ENCODE peak calls at places on chromosomes 16 and 17, in ten cellular contexts. J is K562, O is uterus, N is AG10803, R is heart left ventricle, L is HepG2, B is Panc1, C is fibroblast of mammary gland, A is astrocyte of the spinal cord, T is testis. F is an unnamed sample.

GRCh38 chr17:38667099-38667786 is 7.5 kb downstream of the EPOP start:
- DNase-seq in J (peak; percentile 77), O (peak; percentile 63), N (peak; percentile 65), R (peak; percentile 54), L (peak; percentile 79), B (peak; percentile 81), C (peak; percentile 72), A (peak; percentile 68), T (peak; percentile 79), F (peak; percentile 15)

GRCh38 chr17:28878981-28879380 is 18.6 kb downstream of the FLOT2 start:
- DNase-seq in J (peak; percentile 83), O (no peak), N (peak; percentile 32), R (no peak), L (peak; percentile 57), B (no peak), C (peak; percentile 33), A (peak; percentile 44), T (peak; percentile 36), F (no peak)

GRCh38 chr16:69534720-69535119 is 31.0 kb upstream of the NFAT5 start:
- DNase-seq in J (no peak), O (no peak), N (no peak), R (no peak), L (no peak), B (no peak), C (no peak), A (no peak), T (no peak), F (no peak)

GRCh38 chr17:69428252-69428980 is 13.9 kb downstream of the MAP2K6 start:
- DNase-seq in J (no peak), O (no peak), N (no peak), R (no peak), L (no peak), B (no peak), C (no peak), A (no peak), T (no peak), F (no peak)

GRCh38 chr17:16950488-16950887 is 21.4 kb downstream of the TNFRSF13B start:
- DNase-seq in J (no peak), O (no peak), N (no peak), R (no peak), L (no peak), B (no peak), C (no peak), A (no peak), T (peak; percentile 3), F (no peak)

GRCh38 chr17:975321-975982 is 4.1 kb downstream of the NXN start:
- DNase-seq in J (no peak), O (no peak), N (peak; percentile 74), R (no peak), L (no peak), B (no peak), C (peak; percentile 79), A (no peak), T (no peak), F (no peak)

GRCh38 chr16:3695610-3696369 is 21.5 kb downstream of the TRAP1 start:
- DNase-seq in J (no peak), O (no peak), N (no peak), R (no peak), L (peak; percentile 94), B (no peak), C (no peak), A (no peak), T (no peak), F (no peak)

GRCh38 chr17:13420294-13421277 is 181.1 kb downstream of the HS3ST3A1 start:
- DNase-seq in J (no peak), O (no peak), N (peak; percentile 85), R (no peak), L (peak; percentile 86), B (no peak), C (peak; percentile 95), A (peak; percentile 72), T (no peak), F (peak; percentile 29)

GRCh38 chr16:89300976-89301360 is 83.5 kb downstream of the ZNF778 start:
- DNase-seq in J (no peak), O (no peak), N (no peak), R (no peak), L (no peak), B (no peak), C (no peak), A (no peak), T (no peak), F (no peak)

GRCh38 chr17:43733956-43734355 is 24.6 kb downstream of the SOST start:
- DNase-seq in J (no peak), O (no peak), N (peak; percentile 24), R (no peak), L (no peak), B (no peak), C (no peak), A (no peak), T (no peak), F (no peak)

GRCh38 chr17:21280081-21280518 is 4.4 kb upstream of the MAP2K3 start:
- DNase-seq in J (peak; percentile 82), O (peak; percentile 82), N (peak; percentile 75), R (peak; percentile 90), L (peak; percentile 73), B (peak; percentile 52), C (peak; percentile 72), A (peak; percentile 74), T (peak; percentile 92), F (no peak)

GRCh38 chr17:62059394-62059793 is 5.7 kb downstream of the MED13 start:
- DNase-seq in J (no peak), O (no peak), N (no peak), R (no peak), L (no peak), B (no peak), C (no peak), A (no peak), T (no peak), F (no peak)

GRCh38 chr16:84925092-84925772 is 86.1 kb downstream of the ZDHHC7 start:
- DNase-seq in J (peak; percentile 88), O (peak; percentile 65), N (peak; percentile 15), R (peak; percentile 71), L (peak; percentile 53), B (peak; percentile 39), C (peak; percentile 46), A (no peak), T (peak; percentile 71), F (no peak)

GRCh38 chr17:34740936-34741515 is 161.6 kb downstream of the TMEM132E start:
- DNase-seq in J (no peak), O (no peak), N (no peak), R (no peak), L (no peak), B (no peak), C (no peak), A (no peak), T (no peak), F (no peak)
- H3K4me3 ChIP-seq in J (no peak overlapping the region), O (no peak overlapping the region), N (no peak overlapping the region), R (no peak overlapping the region), L (no peak overlapping the region), B (no peak overlapping the region), C (no peak overlapping the region), A (no peak overlapping the region), T (no peak overlapping the region), F (no peak overlapping the region)

DNA sequence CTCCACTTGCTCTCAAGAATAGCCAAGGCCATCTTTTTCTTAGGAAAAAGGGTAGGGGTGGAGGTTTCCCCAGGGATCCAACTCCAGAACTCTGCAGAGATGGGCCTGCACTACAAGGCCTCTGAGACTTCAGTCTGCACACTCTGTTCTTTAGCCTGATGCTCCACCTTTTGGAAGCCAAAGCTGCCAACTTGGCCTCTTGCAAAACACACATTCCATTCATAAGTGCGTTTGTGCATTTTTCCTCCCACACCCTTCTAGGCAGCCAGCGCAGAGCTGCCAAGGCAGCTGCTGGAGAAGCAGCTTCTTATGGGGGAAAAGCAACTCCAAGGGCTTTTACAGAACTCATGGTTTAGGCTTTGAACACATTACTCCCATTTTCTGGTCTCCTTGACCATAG is 45.3 kb downstream of the REXO5 start:
- DNase-seq in J (no peak), O (peak; percentile 85), N (peak; percentile 97), R (peak; percentile 89), L (peak; percentile 72), B (no peak), C (peak; percentile 97), A (peak; percentile 89), T (peak; percentile 92), F (peak; percentile 86)
- TF ChIP-seq CTCF in J (peak; percentile 4), O (no peak), N (no peak), R (no peak), L (peak; percentile 43), B (no peak), C (no peak), A (no peak), T (peak; percentile 3), F (no peak)

GRCh38 chr16:50203681-50204080 is 50.6 kb downstream of the TENT4B start:
- DNase-seq in J (no peak), O (no peak), N (no peak), R (no peak), L (no peak), B (no peak), C (no peak), A (no peak), T (no peak), F (no peak)

GRCh38 chr16:50204426-50205108 is 51.5 kb downstream of the TENT4B start:
- DNase-seq in J (no peak), O (no peak), N (peak; percentile 50), R (no peak), L (no peak), B (no peak), C (peak; percentile 26), A (no peak), T (no peak), F (no peak)

GRCh38 chr16:50201784-50202183 is 48.7 kb downstream of the TENT4B start:
- DNase-seq in J (no peak), O (no peak), N (peak; percentile 48), R (no peak), L (no peak), B (no peak), C (peak; percentile 24), A (no peak), T (no peak), F (no peak)

GRCh38 chr16:50198802-50199410 is 45.8 kb downstream of the TENT4B start:
- DNase-seq in J (no peak), O (no peak), N (no peak), R (no peak), L (peak; percentile 60), B (no peak), C (no peak), A (no peak), T (no peak), F (no peak)

DNA sequence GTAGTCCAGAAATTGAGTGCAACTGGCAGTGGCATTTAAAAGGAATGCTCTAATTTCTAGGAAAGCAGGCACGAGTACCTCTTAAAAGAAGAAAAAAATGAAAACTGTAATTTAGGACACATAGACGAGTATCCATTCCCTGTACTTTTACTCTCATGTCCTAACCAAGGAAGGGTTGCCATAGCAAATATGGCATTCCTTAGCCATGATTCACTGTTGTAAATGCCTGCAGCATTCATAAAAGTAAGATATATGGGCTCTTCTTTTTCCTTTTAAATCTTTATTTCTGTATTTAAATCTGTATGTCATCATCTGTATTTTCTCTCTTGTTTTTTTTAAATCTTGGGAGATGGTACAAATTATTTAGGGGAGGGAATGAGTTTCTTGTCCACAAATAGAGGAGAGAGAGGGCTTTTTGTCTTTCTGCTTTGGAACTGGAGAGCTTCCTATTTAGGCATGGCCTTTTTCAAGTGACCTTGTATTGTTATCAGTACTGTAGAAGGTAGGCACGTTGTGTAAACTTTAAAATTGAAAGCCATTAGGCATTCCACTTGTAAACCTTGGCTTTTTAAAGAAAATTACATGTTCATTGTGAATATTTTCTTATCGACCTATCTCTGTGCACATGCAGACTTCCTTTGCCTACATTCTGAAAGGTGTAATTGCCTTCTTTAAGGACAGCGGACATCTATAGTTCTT is 50.0 kb downstream of the TENT4B start:
- DNase-seq in J (no peak), O (no peak), N (peak; percentile 98), R (no peak), L (peak; percentile 92), B (peak; percentile 13), C (peak; percentile 92), A (peak; percentile 95), T (no peak), F (peak; percentile 70)
- H3K4me3 ChIP-seq in J (no peak overlapping the region), O (no peak overlapping the region), N (peak overlapping the region; percentile 28), R (no peak overlapping the region), L (peak overlapping the region; percentile 53), B (no peak overlapping the region), C (no peak overlapping the region), A (no peak overlapping the region), T (no peak overlapping the region), F (no peak overlapping the region)

GRCh38 chr17:72351365-72351764 is 230.5 kb downstream of the SOX9 start:
- DNase-seq in J (no peak), O (no peak), N (no peak), R (no peak), L (no peak), B (no peak), C (no peak), A (no peak), T (no peak), F (no peak)
- TF ChIP-seq CTCF in J (no peak), O (no peak), N (no peak), R (no peak), L (no peak), B (no peak), C (no peak), A (no peak), T (no peak), F (no peak)